ENCODE peak calls at places on chromosomes 2 and 18, in four cellular contexts. D is Calu3, J is PC-9, A is foreskin fibroblast. I is an unnamed sample.
A peak's percentile ranks its signal among the peaks of the same experiment; 100 is the strongest.

GRCh38 chr18:66316708-66317107 is 287.2 kb downstream of the CDH19 start:
- DNase-seq in J (no peak), A (no peak), D (no peak), I (no peak)

GRCh38 chr2:168192839-168193616 is 54.4 kb downstream of the STK39 start:
- DNase-seq in J (peak; percentile 85), D (peak; percentile 46), A (peak; percentile 70), I (no peak)

GRCh38 chr2:10400568-10400977 is 47.6 kb downstream of the ODC1 start:
- DNase-seq in D (no peak), A (no peak), J (no peak), I (no peak)

GRCh38 chr2:240060977-240061591 is 7.8 kb upstream of the OR6B3 start:
- DNase-seq in D (peak; percentile 62), J (peak; percentile 54), A (peak; percentile 82), I (peak; percentile 50)

GRCh38 chr2:142290931-142291330 is 160.1 kb upstream of the LRP1B start:
- DNase-seq in A (peak; percentile 51), D (no peak), J (no peak), I (no peak)

GRCh38 chr2:25257032-25257455 is 84.7 kb downstream of the DNMT3A start:
- DNase-seq in D (no peak), J (no peak), A (peak; percentile 77), I (peak; percentile 57)

GRCh38 chr2:241914542-241914941 is 45.0 kb downstream of the RTP5 start:
- DNase-seq in D (no peak), A (no peak), J (no peak), I (no peak)

GRCh38 chr2:56014075-56014730 is 90.6 kb upstream of the EFEMP1 start:
- DNase-seq in D (no peak), J (no peak), A (no peak), I (no peak)

GRCh38 chr18:62289047-62289446 is 36.1 kb upstream of the TNFRSF11A start:
- DNase-seq in J (no peak), D (no peak), A (peak; percentile 32), I (no peak)

GRCh38 chr2:75604479-75604878 is 42.1 kb upstream of the MRPL19 start:
- DNase-seq in D (no peak), A (peak; percentile 36), J (peak; percentile 32), I (no peak)

GRCh38 chr2:238282861-238283738 is 5.3 kb downstream of the PER2 start:
- DNase-seq in D (no peak), A (no peak), J (no peak), I (no peak)

GRCh38 chr2:54081574-54081973 is 33.8 kb upstream of the ACYP2 start:
- DNase-seq in A (peak; percentile 19), J (no peak), D (no peak), I (no peak)

GRCh38 chr2:173264603-173265366 is 89.9 kb upstream of the CDCA7 start:
- DNase-seq in D (no peak), A (no peak), J (no peak), I (no peak)

GRCh38 chr2:119650971-119651370 is 28.0 kb upstream of the TMEM177 start:
- DNase-seq in J (no peak), A (no peak), D (no peak), I (no peak)

GRCh38 chr2:142825861-142826260 is 51.6 kb upstream of the KYNU start:
- DNase-seq in J (no peak), D (no peak), A (peak; percentile 45), I (no peak)

GRCh38 chr2:187995556-187995955 is 296.1 kb upstream of the GULP1 start:
- DNase-seq in J (no peak), D (no peak), A (no peak), I (no peak)

GRCh38 chr2:161017780-161018440 is 142.3 kb upstream of the TANK start:
- DNase-seq in J (no peak), A (peak; percentile 59), D (no peak), I (no peak)

GRCh38 chr2:107730898-107731297 is 95.8 kb upstream of the RGPD4 start:
- DNase-seq in D (no peak), A (no peak), J (no peak), I (no peak)

GRCh38 chr2:236873666-236874065 is 212.0 kb upstream of the COPS8 start:
- DNase-seq in J (no peak), A (peak; percentile 30), D (no peak), I (no peak)

GRCh38 chr2:134429886-134430285 is 176.0 kb downstream of the MGAT5 start:
- DNase-seq in J (no peak), D (no peak), A (peak; percentile 44), I (no peak)

GRCh38 chr2:8285898-8286297 is 396.0 kb upstream of the ID2 start:
- DNase-seq in J (no peak), A (no peak), D (no peak), I (no peak)

GRCh38 chr2:8288206-8288605 is 393.6 kb upstream of the ID2 start:
- DNase-seq in A (no peak), J (no peak), D (no peak), I (no peak)

GRCh38 chr2:8281950-8282857 is 399.7 kb upstream of the ID2 start:
- DNase-seq in J (no peak), D (no peak), A (no peak), I (no peak)

GRCh38 chr2:8282858-8283252 is 399.0 kb upstream of the ID2 start:
- DNase-seq in J (no peak), D (no peak), A (no peak), I (no peak)

GRCh38 chr2:8285081-8285480 is 396.8 kb upstream of the ID2 start:
- DNase-seq in A (no peak), J (no peak), D (no peak), I (no peak)
- TF ChIP-seq CTCF in A (no peak), J (no peak), D (no peak), I (no peak)

GRCh38 chr18:37392648-37393047 is 172.9 kb downstream of the CELF4 start:
- DNase-seq in J (no peak), D (no peak), A (no peak), I (no peak)

GRCh38 chr18:37393221-37393828 is 172.3 kb downstream of the CELF4 start:
- DNase-seq in A (no peak), D (no peak), J (no peak), I (no peak)

GRCh38 chr18:37395138-37395537 is 170.5 kb downstream of the CELF4 start:
- DNase-seq in A (no peak), J (no peak), D (no peak), I (no peak)

GRCh38 chr18:37394610-37394965 is 171.0 kb downstream of the CELF4 start:
- DNase-seq in D (no peak), A (no peak), J (no peak), I (no peak)

DNA sequence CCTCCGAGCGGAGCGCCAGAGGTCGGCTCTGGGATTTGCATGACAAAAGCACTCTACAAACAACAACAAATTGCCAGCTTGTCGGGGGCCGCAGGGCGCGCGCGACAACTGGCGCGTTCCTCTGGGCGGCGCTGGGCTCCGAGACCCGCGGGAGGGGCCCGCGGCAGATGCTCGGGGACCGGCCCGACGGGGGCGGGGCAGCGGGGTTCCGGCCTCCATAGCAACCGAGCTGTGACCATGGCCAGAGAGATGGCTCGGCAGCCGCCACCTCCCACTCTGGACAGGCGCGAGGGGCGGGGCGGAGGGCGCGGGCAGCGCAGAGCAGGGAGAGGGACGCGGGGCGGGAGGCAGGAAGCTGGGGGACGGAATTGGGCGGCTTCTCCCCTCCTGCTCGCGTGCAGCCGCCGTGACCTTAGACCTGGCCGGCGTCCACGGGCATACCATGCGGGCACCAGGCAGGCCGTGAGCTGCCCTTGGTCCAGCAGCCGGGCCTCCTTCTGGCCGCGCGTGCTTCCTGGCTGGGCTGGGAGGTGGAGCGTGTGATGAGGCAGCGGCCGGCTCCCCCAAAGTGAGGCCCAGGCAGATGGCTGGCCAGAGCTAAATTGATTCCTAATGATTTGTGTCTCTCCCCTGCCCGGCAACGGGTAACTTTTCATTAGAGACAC is 171.5 kb downstream of the CELF4 start:
- DNase-seq in A (peak; percentile 98), D (peak; percentile 40), J (no peak), I (peak; percentile 66)
- TF ChIP-seq CTCF in A (no peak), D (no peak), J (no peak), I (no peak)

GRCh38 chr18:27005589-27005988 is 140.1 kb upstream of the AQP4 start:
- DNase-seq in A (peak; percentile 16), J (no peak), D (peak; percentile 22), I (no peak)
- TF ChIP-seq CTCF in A (peak; percentile 16), J (peak; percentile 54), D (peak; percentile 68), I (peak; percentile 47)

GRCh38 chr2:231929961-231930600 is 3.9 kb upstream of the NPPC start:
- DNase-seq in A (peak; percentile 26), J (no peak), D (peak; percentile 34), I (no peak)
- TF ChIP-seq CTCF in A (peak; percentile 35), J (peak; percentile 47), D (no peak), I (peak; percentile 29)

GRCh38 chr2:64831134-64831976 is 157.8 kb upstream of the SLC1A4 start:
- DNase-seq in A (peak; percentile 96), J (peak; percentile 99), D (peak; percentile 99), I (peak; percentile 76)
- TF ChIP-seq CTCF in A (peak; percentile 89), J (peak; percentile 99), D (peak; percentile 90), I (peak; percentile 88)

DNA sequence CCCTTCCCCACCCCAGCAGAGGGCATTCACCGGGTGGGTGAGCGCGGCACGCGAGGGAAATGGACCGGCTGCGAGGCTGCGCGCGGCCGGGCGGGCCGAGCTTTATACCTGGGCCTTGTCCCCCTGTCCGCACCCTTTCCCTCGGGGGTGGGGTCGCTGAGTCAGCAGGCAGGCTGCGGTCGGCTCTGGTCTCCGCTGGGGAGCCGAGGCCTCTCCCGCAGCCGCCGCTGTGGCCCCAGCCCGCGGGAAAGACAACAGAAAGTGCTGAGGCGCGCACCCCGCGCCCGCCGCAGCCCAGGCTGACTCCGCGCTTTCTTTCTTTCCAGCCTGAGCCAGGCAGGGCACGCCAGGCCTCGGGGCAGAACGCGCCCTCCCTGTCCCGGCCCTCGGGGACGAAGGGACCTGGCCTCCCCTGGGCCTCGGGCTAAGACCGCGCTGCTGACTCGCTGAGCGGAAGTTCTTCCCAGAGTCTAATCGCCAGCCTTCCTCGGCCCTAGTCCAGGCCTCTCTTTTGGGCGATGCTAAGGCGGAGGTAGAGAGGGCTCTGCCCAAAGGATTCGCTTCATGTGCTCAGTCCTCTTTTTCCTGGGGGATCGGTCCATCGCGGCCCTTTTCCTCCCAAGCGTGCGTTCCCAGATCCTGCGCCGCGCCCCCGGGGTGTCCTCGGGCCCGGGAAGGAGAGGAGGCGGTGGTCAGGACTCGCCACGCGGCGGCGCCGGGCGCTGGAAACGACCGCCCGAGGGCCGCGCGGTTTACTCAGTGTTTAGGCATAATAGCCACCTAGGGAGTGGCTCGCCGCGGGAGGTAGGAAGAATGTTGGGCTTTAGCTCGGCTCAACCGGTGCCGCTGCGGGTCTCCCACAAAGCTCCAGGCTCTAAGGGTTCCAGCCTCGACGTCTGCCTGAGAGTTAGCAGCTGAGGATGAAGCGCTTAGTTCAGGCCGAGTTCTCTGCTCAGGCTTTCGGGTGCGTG is at the start of gene CRYBA2:
- DNase-seq in A (peak; percentile 34), D (peak; percentile 43), J (no peak), I (peak; percentile 18)
- TF ChIP-seq CTCF in A (no peak), D (no peak), J (peak; percentile 31), I (no peak)